ENCODE peak calls at places on chromosomes 12 and 14, in nine cellular contexts. One of them, this sample, is unnamed.
A peak's percentile ranks its signal among the peaks of the same experiment; 100 is the strongest.

GRCh38 chr12:75662501-75663159 is 151.2 kb upstream of the KRR1 start:
- DNase-seq in HCT116: no peak
- DNase-seq in GM12878: no peak
- DNase-seq in stomach: no peak
- DNase-seq in endothelial cell of umbilical vein: no peak
- DNase-seq in GM12892: no peak
- DNase-seq in transverse colon: no peak
- DNase-seq in breast epithelium: no peak
- DNase-seq in prostate gland: no peak
- DNase-seq in this sample: no peak

GRCh38 chr12:38745601-38746000 is 159.8 kb downstream of the CPNE8 start:
- DNase-seq in stomach: no peak
- DNase-seq in GM12878: no peak
- DNase-seq in prostate gland: no peak
- DNase-seq in GM12892: no peak
- DNase-seq in HCT116: no peak
- DNase-seq in breast epithelium: no peak
- DNase-seq in transverse colon: no peak
- DNase-seq in endothelial cell of umbilical vein: no peak
- DNase-seq in this sample: no peak

GRCh38 chr14:99688629-99689028 is 4.5 kb downstream of the CYP46A1 start:
- DNase-seq in transverse colon: no peak
- DNase-seq in prostate gland: no peak
- DNase-seq in GM12892: no peak
- DNase-seq in breast epithelium: no peak
- DNase-seq in GM12878: no peak
- DNase-seq in HCT116: no peak
- DNase-seq in stomach: no peak
- DNase-seq in endothelial cell of umbilical vein: no peak
- DNase-seq in this sample: no peak

GRCh38 chr12:54419088-54419887 is at the start of gene ITGA5:
- DNase-seq in GM12878: no peak
- DNase-seq in breast epithelium: peak; percentile 70
- DNase-seq in GM12892: no peak
- DNase-seq in prostate gland: peak; percentile 60
- DNase-seq in transverse colon: peak; percentile 73
- DNase-seq in endothelial cell of umbilical vein: peak; percentile 75
- DNase-seq in HCT116: peak; percentile 18
- DNase-seq in stomach: peak; percentile 66
- DNase-seq in this sample: peak; percentile 88

GRCh38 chr12:87812030-87812429 is 217.2 kb downstream of the C12orf50 start:
- DNase-seq in breast epithelium: no peak
- DNase-seq in HCT116: no peak
- DNase-seq in prostate gland: no peak
- DNase-seq in endothelial cell of umbilical vein: no peak
- DNase-seq in GM12878: no peak
- DNase-seq in stomach: no peak
- DNase-seq in transverse colon: no peak
- DNase-seq in GM12892: no peak
- DNase-seq in this sample: no peak

GRCh38 chr14:88016768-88017167 is 11.8 kb downstream of the GPR65 start:
- DNase-seq in transverse colon: no peak
- DNase-seq in prostate gland: no peak
- DNase-seq in endothelial cell of umbilical vein: no peak
- DNase-seq in GM12892: no peak
- DNase-seq in HCT116: no peak
- DNase-seq in stomach: no peak
- DNase-seq in GM12878: no peak
- DNase-seq in breast epithelium: no peak
- DNase-seq in this sample: no peak

GRCh38 chr12:91577586-91578539 is 395.2 kb upstream of the DCN start:
- DNase-seq in stomach: no peak
- DNase-seq in endothelial cell of umbilical vein: peak; percentile 61
- DNase-seq in GM12878: no peak
- DNase-seq in breast epithelium: no peak
- DNase-seq in GM12892: no peak
- DNase-seq in transverse colon: no peak
- DNase-seq in HCT116: peak; percentile 15
- DNase-seq in prostate gland: no peak
- DNase-seq in this sample: no peak

GRCh38 chr12:67593041-67593870 is 55.3 kb upstream of the DYRK2 start:
- DNase-seq in HCT116: peak; percentile 87
- DNase-seq in GM12878: no peak
- DNase-seq in breast epithelium: peak; percentile 60
- DNase-seq in GM12892: no peak
- DNase-seq in stomach: peak; percentile 82
- DNase-seq in transverse colon: peak; percentile 88
- DNase-seq in endothelial cell of umbilical vein: no peak
- DNase-seq in prostate gland: peak; percentile 84
- DNase-seq in this sample: no peak

GRCh38 chr12:57243521-57244305 is 7.3 kb downstream of the STAC3 start:
- DNase-seq in endothelial cell of umbilical vein: peak; percentile 68
- DNase-seq in GM12892: peak; percentile 72
- DNase-seq in GM12878: no peak
- DNase-seq in HCT116: peak; percentile 74
- DNase-seq in prostate gland: peak; percentile 74
- DNase-seq in transverse colon: peak; percentile 86
- DNase-seq in stomach: peak; percentile 85
- DNase-seq in breast epithelium: peak; percentile 79
- DNase-seq in this sample: peak; percentile 93

GRCh38 chr12:113154351-113154973 is 4.9 kb downstream of the CFAP73 start:
- DNase-seq in breast epithelium: no peak
- DNase-seq in GM12878: no peak
- DNase-seq in prostate gland: no peak
- DNase-seq in transverse colon: no peak
- DNase-seq in endothelial cell of umbilical vein: peak; percentile 22
- DNase-seq in HCT116: no peak
- DNase-seq in GM12892: no peak
- DNase-seq in stomach: no peak
- DNase-seq in this sample: no peak

GRCh38 chr14:73634333-73634833 is 10.4 kb upstream of the DNAL1 start:
- DNase-seq in GM12892: no peak
- DNase-seq in breast epithelium: no peak
- DNase-seq in endothelial cell of umbilical vein: peak; percentile 29
- DNase-seq in stomach: peak; percentile 51
- DNase-seq in GM12878: no peak
- DNase-seq in prostate gland: peak; percentile 11
- DNase-seq in transverse colon: peak; percentile 55
- DNase-seq in HCT116: no peak
- DNase-seq in this sample: no peak
- TF ChIP-seq POLR2AphosphoS5 in GM12892: no peak
- TF ChIP-seq POLR2AphosphoS5 in breast epithelium: no peak
- TF ChIP-seq POLR2AphosphoS5 in endothelial cell of umbilical vein: no peak
- TF ChIP-seq POLR2AphosphoS5 in stomach: no peak
- TF ChIP-seq POLR2AphosphoS5 in GM12878: no peak
- TF ChIP-seq POLR2AphosphoS5 in prostate gland: no peak
- TF ChIP-seq POLR2AphosphoS5 in transverse colon: no peak
- TF ChIP-seq POLR2AphosphoS5 in HCT116: no peak
- TF ChIP-seq POLR2AphosphoS5 in this sample: no peak

GRCh38 chr14:68978550-68978911 is 571 bp downstream of the ACTN1 start:
- DNase-seq in transverse colon: peak; percentile 66
- DNase-seq in GM12878: no peak
- DNase-seq in prostate gland: peak; percentile 75
- DNase-seq in endothelial cell of umbilical vein: peak; percentile 33
- DNase-seq in breast epithelium: peak; percentile 80
- DNase-seq in GM12892: no peak
- DNase-seq in stomach: peak; percentile 76
- DNase-seq in HCT116: no peak
- DNase-seq in this sample: peak; percentile 90
- TF ChIP-seq POLR2A in transverse colon: no peak
- TF ChIP-seq POLR2A in GM12878: no peak
- TF ChIP-seq POLR2A in prostate gland: peak; percentile 81
- TF ChIP-seq POLR2A in endothelial cell of umbilical vein: no peak
- TF ChIP-seq POLR2A in breast epithelium: peak; percentile 59
- TF ChIP-seq POLR2A in GM12892: no peak
- TF ChIP-seq POLR2A in stomach: no peak
- TF ChIP-seq POLR2A in HCT116: peak; percentile 5
- TF ChIP-seq POLR2A in this sample: no peak

GRCh38 chr12:124392991-124393790 is 98.3 kb downstream of the RFLNA start:
- DNase-seq in transverse colon: peak; percentile 87
- DNase-seq in GM12878: no peak
- DNase-seq in endothelial cell of umbilical vein: peak; percentile 81
- DNase-seq in stomach: peak; percentile 95
- DNase-seq in GM12892: no peak
- DNase-seq in prostate gland: peak; percentile 73
- DNase-seq in breast epithelium: peak; percentile 84
- DNase-seq in HCT116: no peak
- DNase-seq in this sample: peak; percentile 85
- TF ChIP-seq POLR2AphosphoS5 in transverse colon: peak; percentile 63
- TF ChIP-seq POLR2AphosphoS5 in GM12878: no peak
- TF ChIP-seq POLR2AphosphoS5 in endothelial cell of umbilical vein: peak; percentile 62
- TF ChIP-seq POLR2AphosphoS5 in stomach: peak; percentile 77
- TF ChIP-seq POLR2AphosphoS5 in GM12892: no peak
- TF ChIP-seq POLR2AphosphoS5 in prostate gland: peak; percentile 78
- TF ChIP-seq POLR2AphosphoS5 in breast epithelium: peak; percentile 71
- TF ChIP-seq POLR2AphosphoS5 in HCT116: peak; percentile 51
- TF ChIP-seq POLR2AphosphoS5 in this sample: peak; percentile 85

GRCh38 chr14:20415723-20416622 is 2.7 kb upstream of the TEP1 start:
- DNase-seq in prostate gland: no peak
- DNase-seq in GM12878: peak; percentile 49
- DNase-seq in HCT116: peak; percentile 43
- DNase-seq in GM12892: no peak
- DNase-seq in endothelial cell of umbilical vein: peak; percentile 75
- DNase-seq in transverse colon: peak; percentile 59
- DNase-seq in stomach: no peak
- DNase-seq in breast epithelium: no peak
- DNase-seq in this sample: no peak

GRCh38 chr14:20412422-20412821 is 879 bp downstream of the TEP1 start:
- DNase-seq in endothelial cell of umbilical vein: peak; percentile 33
- DNase-seq in GM12878: peak; percentile 39
- DNase-seq in GM12892: no peak
- DNase-seq in breast epithelium: no peak
- DNase-seq in stomach: no peak
- DNase-seq in prostate gland: no peak
- DNase-seq in HCT116: no peak
- DNase-seq in transverse colon: no peak
- DNase-seq in this sample: no peak

GRCh38 chr14:20409226-20409625 is 4.1 kb downstream of the TEP1 start:
- DNase-seq in stomach: no peak
- DNase-seq in GM12892: no peak
- DNase-seq in endothelial cell of umbilical vein: no peak
- DNase-seq in prostate gland: no peak
- DNase-seq in breast epithelium: no peak
- DNase-seq in transverse colon: no peak
- DNase-seq in GM12878: no peak
- DNase-seq in HCT116: no peak
- DNase-seq in this sample: no peak

GRCh38 chr14:20413785-20414117 is 450 bp upstream of the TEP1 start:
- DNase-seq in endothelial cell of umbilical vein: peak; percentile 30
- DNase-seq in prostate gland: no peak
- DNase-seq in GM12878: no peak
- DNase-seq in HCT116: no peak
- DNase-seq in breast epithelium: no peak
- DNase-seq in GM12892: no peak
- DNase-seq in stomach: no peak
- DNase-seq in transverse colon: peak; percentile 21
- DNase-seq in this sample: no peak

DNA sequence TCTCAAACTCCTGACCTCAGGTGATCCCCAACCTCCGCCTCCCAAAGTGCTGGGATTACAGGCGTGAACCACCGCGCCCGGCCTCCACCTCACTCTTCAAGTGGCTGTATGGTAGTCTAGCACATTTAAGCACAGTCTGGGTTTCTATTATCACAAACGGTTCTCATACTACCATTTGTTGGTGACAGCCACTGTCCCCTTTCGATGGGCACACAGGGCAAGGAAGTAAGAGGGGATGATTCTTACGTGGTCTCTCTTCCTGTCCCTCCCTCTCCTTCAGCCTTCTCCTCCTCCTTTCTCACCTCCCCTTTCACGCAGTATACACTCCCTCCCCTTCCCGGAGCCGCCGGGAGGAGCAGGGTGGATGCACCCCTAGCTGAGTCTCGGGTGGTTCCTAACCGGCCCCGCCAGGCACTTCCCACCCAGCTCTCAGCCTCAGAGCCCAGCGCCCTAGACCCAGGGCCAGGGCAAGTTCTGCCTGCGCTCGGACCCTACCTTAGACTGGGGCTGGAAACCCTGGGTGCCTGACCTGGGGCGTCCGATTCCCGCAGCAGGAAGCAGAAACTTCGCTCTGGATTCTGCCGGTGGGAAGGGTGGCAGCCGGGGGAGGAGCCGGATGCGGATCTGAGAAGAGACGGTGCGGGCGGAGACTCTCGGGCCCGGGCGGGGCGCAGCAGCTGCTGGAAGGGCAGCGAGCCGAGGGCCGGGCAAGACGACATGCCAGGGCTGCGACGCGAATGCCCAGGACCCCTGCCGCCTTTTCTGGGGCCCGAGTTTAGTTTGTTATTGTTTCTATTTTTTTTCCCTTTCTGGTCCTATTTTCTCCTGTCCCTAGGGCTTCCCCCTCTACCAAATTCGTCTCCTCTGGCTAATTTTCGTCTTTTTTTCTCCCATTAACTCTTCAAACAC is at the start of gene TEP1:
- DNase-seq in stomach: peak; percentile 90
- DNase-seq in GM12878: no peak
- DNase-seq in GM12892: peak; percentile 59
- DNase-seq in transverse colon: peak; percentile 94
- DNase-seq in prostate gland: peak; percentile 88
- DNase-seq in endothelial cell of umbilical vein: peak; percentile 80
- DNase-seq in HCT116: peak; percentile 58
- DNase-seq in breast epithelium: peak; percentile 92
- DNase-seq in this sample: peak; percentile 96
- TF ChIP-seq POLR2A in stomach: no peak
- TF ChIP-seq POLR2A in GM12878: peak; percentile 71
- TF ChIP-seq POLR2A in GM12892: peak; percentile 78
- TF ChIP-seq POLR2A in transverse colon: peak; percentile 97
- TF ChIP-seq POLR2A in prostate gland: peak; percentile 75
- TF ChIP-seq POLR2A in endothelial cell of umbilical vein: peak; percentile 78
- TF ChIP-seq POLR2A in HCT116: no peak
- TF ChIP-seq POLR2A in breast epithelium: peak; percentile 53
- TF ChIP-seq POLR2A in this sample: no peak

This sample was measured in spleen.